ENCODE peak calls at places on chromosomes 6 and 20, in nine cellular contexts. E is GM23338; P is NCI-H460; M is neural progenitor cell; J is activated CD4-positive, alpha-beta memory T cell treated with anti-CD3 and anti-CD28 coated beads for 36 hours; F is cerebellum; X is cardiac fibroblast; L is hippocampal formation; H is prostate gland. Z is an unnamed sample.

GRCh38 chr6:68642977-68643376 is 7.9 kb downstream of the ADGRB3 start:
- DNase-seq in E (no peak), J (no peak), H (no peak), M (no peak), X (no peak), L (peak; percentile 39), F (no peak), P (no peak), Z (no peak)

GRCh38 chr6:4459032-4459431 is 317.2 kb upstream of the CDYL start:
- DNase-seq in H (no peak), F (no peak), E (no peak), J (no peak), L (no peak), M (no peak), X (peak; percentile 92), P (no peak), Z (no peak)

GRCh38 chr20:7038029-7038428 is 270.5 kb downstream of the BMP2 start:
- DNase-seq in F (no peak), J (no peak), H (no peak), M (no peak), P (no peak), X (peak; percentile 69), E (no peak), L (no peak), Z (no peak)

GRCh38 chr6:166162599-166163342 is 4.9 kb downstream of the TBXT start:
- DNase-seq in X (no peak), F (no peak), H (no peak), M (no peak), J (peak; percentile 50), L (no peak), E (no peak), P (peak; percentile 30), Z (no peak)

GRCh38 chr20:46631212-46631869 is 19.9 kb downstream of the SLC13A3 start:
- DNase-seq in E (no peak), H (no peak), M (peak; percentile 40), L (no peak), J (no peak), P (no peak), F (no peak), X (peak; percentile 40), Z (no peak)

GRCh38 chr6:36414481-36414880 is 27.0 kb upstream of the ETV7 start:
- DNase-seq in F (no peak), M (no peak), P (no peak), L (no peak), H (no peak), E (no peak), J (no peak), X (no peak), Z (no peak)

GRCh38 chr6:53484409-53485280 is 60.3 kb downstream of the GCLC start:
- DNase-seq in M (peak; percentile 77), H (peak; percentile 82), J (peak; percentile 68), E (peak; percentile 83), F (peak; percentile 48), X (peak; percentile 85), L (peak; percentile 95), P (peak; percentile 54), Z (peak; percentile 27)

GRCh38 chr6:136318676-136319075 is 29.0 kb upstream of the BCLAF1 start:
- DNase-seq in J (no peak), X (no peak), L (no peak), E (no peak), P (no peak), F (no peak), H (no peak), M (no peak), Z (no peak)

GRCh38 chr6:106474476-106474875 is 114.0 kb downstream of the CRYBG1 start:
- DNase-seq in M (no peak), L (no peak), H (no peak), J (no peak), F (no peak), X (peak; percentile 67), E (no peak), P (no peak), Z (no peak)

GRCh38 chr6:32662099-32662498 is 4.4 kb downstream of the HLA-DQB1 start:
- DNase-seq in H (no peak), L (no peak), E (no peak), X (no peak), P (no peak), M (no peak), F (no peak), J (no peak), Z (no peak)

GRCh38 chr6:14796974-14797762 is 448.7 kb upstream of the JARID2 start:
- DNase-seq in H (no peak), F (no peak), L (no peak), M (no peak), E (no peak), X (peak; percentile 35), J (no peak), P (peak; percentile 55), Z (no peak)

GRCh38 chr6:125190667-125191066 is 37.1 kb downstream of the TPD52L1 start:
- DNase-seq in H (no peak), E (peak; percentile 34), P (no peak), X (no peak), J (no peak), L (no peak), M (peak; percentile 43), F (no peak), Z (no peak)

GRCh38 chr20:46779831-46780230 is 70.4 kb downstream of the SLC2A10 start:
- DNase-seq in M (no peak), L (no peak), P (no peak), H (no peak), F (no peak), X (no peak), J (no peak), E (no peak), Z (no peak)

GRCh38 chr6:132495604-132496079 is 17.3 kb downstream of the STX7 start:
- DNase-seq in P (no peak), J (no peak), M (no peak), H (no peak), E (no peak), F (no peak), X (no peak), L (no peak), Z (no peak)

GRCh38 chr6:45741437-45742166 is 274.1 kb downstream of the CLIC5 start:
- DNase-seq in J (peak; percentile 28), M (no peak), F (no peak), X (no peak), H (no peak), E (no peak), P (no peak), L (peak; percentile 36), Z (no peak)

GRCh38 chr20:32538526-32538918 is 46.6 kb downstream of the NOL4L start:
- DNase-seq in H (no peak), J (peak; percentile 57), M (no peak), F (no peak), P (no peak), X (no peak), E (peak; percentile 70), L (no peak), Z (no peak)

GRCh38 chr6:130912451-130912850 is 85.2 kb downstream of the SMLR1 start:
- DNase-seq in L (no peak), P (no peak), F (no peak), H (no peak), M (no peak), E (no peak), X (no peak), J (no peak), Z (no peak)

Z was measured in SK-N-SH.